ENCODE peak calls at places on chromosomes 2 and 18, in eight cellular contexts. One of them, this sample, is unnamed.

GRCh38 chr2:102114290-102114721 is 28.2 kb upstream of the IL1R1 start:
- DNase-seq in epithelial cell of proximal tubule: peak
- DNase-seq in KBM-7: no peak
- DNase-seq in A549: no peak
- DNase-seq in activated CD8-positive, alpha-beta memory T cell treated with anti-CD3 and anti-CD28 coated beads for 48 hours: no peak
- DNase-seq in iPS-NIHi11: no peak
- DNase-seq in Right ventricle myocardium superior: no peak
- DNase-seq in activated CD4-positive, alpha-beta T cell treated with anti-CD3 and anti-CD28 coated beads, Interleukin-2, amount 50 U/mL, for 48 hours: no peak
- DNase-seq in this sample: no peak

GRCh38 chr2:200042102-200042735 is 86.8 kb downstream of the MAIP1 start:
- DNase-seq in activated CD4-positive, alpha-beta T cell treated with anti-CD3 and anti-CD28 coated beads, Interleukin-2, amount 50 U/mL, for 48 hours: no peak
- DNase-seq in A549: no peak
- DNase-seq in KBM-7: no peak
- DNase-seq in activated CD8-positive, alpha-beta memory T cell treated with anti-CD3 and anti-CD28 coated beads for 48 hours: no peak
- DNase-seq in iPS-NIHi11: no peak
- DNase-seq in Right ventricle myocardium superior: no peak
- DNase-seq in epithelial cell of proximal tubule: no peak
- DNase-seq in this sample: no peak

GRCh38 chr2:140401056-140401455 is 1620.9 kb upstream of the NXPH2 start:
- DNase-seq in iPS-NIHi11: no peak
- DNase-seq in activated CD4-positive, alpha-beta T cell treated with anti-CD3 and anti-CD28 coated beads, Interleukin-2, amount 50 U/mL, for 48 hours: no peak
- DNase-seq in KBM-7: no peak
- DNase-seq in A549: no peak
- DNase-seq in activated CD8-positive, alpha-beta memory T cell treated with anti-CD3 and anti-CD28 coated beads for 48 hours: no peak
- DNase-seq in Right ventricle myocardium superior: no peak
- DNase-seq in epithelial cell of proximal tubule: no peak
- DNase-seq in this sample: no peak

GRCh38 chr2:9725106-9725505 is 94.3 kb upstream of the YWHAQ start:
- DNase-seq in iPS-NIHi11: no peak
- DNase-seq in activated CD8-positive, alpha-beta memory T cell treated with anti-CD3 and anti-CD28 coated beads for 48 hours: no peak
- DNase-seq in KBM-7: no peak
- DNase-seq in Right ventricle myocardium superior: no peak
- DNase-seq in A549: no peak
- DNase-seq in epithelial cell of proximal tubule: no peak
- DNase-seq in activated CD4-positive, alpha-beta T cell treated with anti-CD3 and anti-CD28 coated beads, Interleukin-2, amount 50 U/mL, for 48 hours: no peak
- DNase-seq in this sample: no peak

GRCh38 chr2:120489023-120489422 is 143.1 kb downstream of the INHBB start:
- DNase-seq in epithelial cell of proximal tubule: no peak
- DNase-seq in activated CD8-positive, alpha-beta memory T cell treated with anti-CD3 and anti-CD28 coated beads for 48 hours: no peak
- DNase-seq in A549: no peak
- DNase-seq in Right ventricle myocardium superior: no peak
- DNase-seq in KBM-7: no peak
- DNase-seq in activated CD4-positive, alpha-beta T cell treated with anti-CD3 and anti-CD28 coated beads, Interleukin-2, amount 50 U/mL, for 48 hours: no peak
- DNase-seq in iPS-NIHi11: peak
- DNase-seq in this sample: no peak

GRCh38 chr18:70520867-70521266 is 232.0 kb downstream of the SOCS6 start:
- DNase-seq in A549: no peak
- DNase-seq in activated CD4-positive, alpha-beta T cell treated with anti-CD3 and anti-CD28 coated beads, Interleukin-2, amount 50 U/mL, for 48 hours: no peak
- DNase-seq in Right ventricle myocardium superior: no peak
- DNase-seq in iPS-NIHi11: no peak
- DNase-seq in epithelial cell of proximal tubule: no peak
- DNase-seq in KBM-7: no peak
- DNase-seq in activated CD8-positive, alpha-beta memory T cell treated with anti-CD3 and anti-CD28 coated beads for 48 hours: no peak
- DNase-seq in this sample: no peak

GRCh38 chr2:240786871-240787311 is 33.1 kb downstream of the KIF1A start:
- DNase-seq in activated CD4-positive, alpha-beta T cell treated with anti-CD3 and anti-CD28 coated beads, Interleukin-2, amount 50 U/mL, for 48 hours: no peak
- DNase-seq in activated CD8-positive, alpha-beta memory T cell treated with anti-CD3 and anti-CD28 coated beads for 48 hours: no peak
- DNase-seq in epithelial cell of proximal tubule: no peak
- DNase-seq in Right ventricle myocardium superior: peak
- DNase-seq in iPS-NIHi11: no peak
- DNase-seq in A549: no peak
- DNase-seq in KBM-7: no peak
- DNase-seq in this sample: peak

GRCh38 chr18:79953921-79954651 is 2.6 kb upstream of the SLC66A2 start:
- DNase-seq in iPS-NIHi11: no peak
- DNase-seq in epithelial cell of proximal tubule: no peak
- DNase-seq in KBM-7: no peak
- DNase-seq in A549: no peak
- DNase-seq in activated CD4-positive, alpha-beta T cell treated with anti-CD3 and anti-CD28 coated beads, Interleukin-2, amount 50 U/mL, for 48 hours: no peak
- DNase-seq in Right ventricle myocardium superior: no peak
- DNase-seq in activated CD8-positive, alpha-beta memory T cell treated with anti-CD3 and anti-CD28 coated beads for 48 hours: no peak
- DNase-seq in this sample: peak

GRCh38 chr2:162828545-162828944 is 10.0 kb downstream of the KCNH7 start:
- DNase-seq in iPS-NIHi11: no peak
- DNase-seq in A549: no peak
- DNase-seq in Right ventricle myocardium superior: no peak
- DNase-seq in activated CD8-positive, alpha-beta memory T cell treated with anti-CD3 and anti-CD28 coated beads for 48 hours: no peak
- DNase-seq in activated CD4-positive, alpha-beta T cell treated with anti-CD3 and anti-CD28 coated beads, Interleukin-2, amount 50 U/mL, for 48 hours: no peak
- DNase-seq in epithelial cell of proximal tubule: peak
- DNase-seq in KBM-7: no peak
- DNase-seq in this sample: no peak

GRCh38 chr2:196607073-196607472 is 32.4 kb upstream of the CCDC150 start:
- DNase-seq in KBM-7: no peak
- DNase-seq in activated CD4-positive, alpha-beta T cell treated with anti-CD3 and anti-CD28 coated beads, Interleukin-2, amount 50 U/mL, for 48 hours: no peak
- DNase-seq in Right ventricle myocardium superior: no peak
- DNase-seq in epithelial cell of proximal tubule: no peak
- DNase-seq in activated CD8-positive, alpha-beta memory T cell treated with anti-CD3 and anti-CD28 coated beads for 48 hours: no peak
- DNase-seq in A549: no peak
- DNase-seq in iPS-NIHi11: no peak
- DNase-seq in this sample: no peak

GRCh38 chr2:12923907-12924610 is 207.3 kb downstream of the TRIB2 start:
- DNase-seq in activated CD8-positive, alpha-beta memory T cell treated with anti-CD3 and anti-CD28 coated beads for 48 hours: no peak
- DNase-seq in activated CD4-positive, alpha-beta T cell treated with anti-CD3 and anti-CD28 coated beads, Interleukin-2, amount 50 U/mL, for 48 hours: no peak
- DNase-seq in KBM-7: no peak
- DNase-seq in Right ventricle myocardium superior: no peak
- DNase-seq in A549: no peak
- DNase-seq in iPS-NIHi11: no peak
- DNase-seq in epithelial cell of proximal tubule: no peak
- DNase-seq in this sample: no peak

GRCh38 chr2:237863659-237864029 is 4.2 kb downstream of the RAMP1 start:
- DNase-seq in activated CD8-positive, alpha-beta memory T cell treated with anti-CD3 and anti-CD28 coated beads for 48 hours: no peak
- DNase-seq in activated CD4-positive, alpha-beta T cell treated with anti-CD3 and anti-CD28 coated beads, Interleukin-2, amount 50 U/mL, for 48 hours: no peak
- DNase-seq in KBM-7: no peak
- DNase-seq in iPS-NIHi11: no peak
- DNase-seq in Right ventricle myocardium superior: no peak
- DNase-seq in A549: no peak
- DNase-seq in epithelial cell of proximal tubule: no peak
- DNase-seq in this sample: no peak

GRCh38 chr2:109446531-109447131 is 167.1 kb downstream of the SEPTIN10 start:
- DNase-seq in iPS-NIHi11: no peak
- DNase-seq in activated CD4-positive, alpha-beta T cell treated with anti-CD3 and anti-CD28 coated beads, Interleukin-2, amount 50 U/mL, for 48 hours: no peak
- DNase-seq in Right ventricle myocardium superior: no peak
- DNase-seq in activated CD8-positive, alpha-beta memory T cell treated with anti-CD3 and anti-CD28 coated beads for 48 hours: no peak
- DNase-seq in KBM-7: no peak
- DNase-seq in A549: no peak
- DNase-seq in epithelial cell of proximal tubule: no peak
- DNase-seq in this sample: no peak

GRCh38 chr2:187383043-187383800 is 64.8 kb downstream of the CALCRL start:
- DNase-seq in activated CD8-positive, alpha-beta memory T cell treated with anti-CD3 and anti-CD28 coated beads for 48 hours: no peak
- DNase-seq in iPS-NIHi11: no peak
- DNase-seq in A549: no peak
- DNase-seq in Right ventricle myocardium superior: no peak
- DNase-seq in activated CD4-positive, alpha-beta T cell treated with anti-CD3 and anti-CD28 coated beads, Interleukin-2, amount 50 U/mL, for 48 hours: no peak
- DNase-seq in epithelial cell of proximal tubule: no peak
- DNase-seq in KBM-7: no peak
- DNase-seq in this sample: no peak

GRCh38 chr2:58441643-58442042 is 200.5 kb upstream of the FANCL start:
- DNase-seq in activated CD8-positive, alpha-beta memory T cell treated with anti-CD3 and anti-CD28 coated beads for 48 hours: no peak
- DNase-seq in A549: no peak
- DNase-seq in Right ventricle myocardium superior: no peak
- DNase-seq in activated CD4-positive, alpha-beta T cell treated with anti-CD3 and anti-CD28 coated beads, Interleukin-2, amount 50 U/mL, for 48 hours: no peak
- DNase-seq in epithelial cell of proximal tubule: no peak
- DNase-seq in iPS-NIHi11: no peak
- DNase-seq in KBM-7: no peak
- DNase-seq in this sample: no peak

GRCh38 chr2:175864131-175864728 is 137.8 kb downstream of the LNPK start:
- DNase-seq in A549: no peak
- DNase-seq in KBM-7: no peak
- DNase-seq in activated CD4-positive, alpha-beta T cell treated with anti-CD3 and anti-CD28 coated beads, Interleukin-2, amount 50 U/mL, for 48 hours: no peak
- DNase-seq in Right ventricle myocardium superior: no peak
- DNase-seq in iPS-NIHi11: no peak
- DNase-seq in epithelial cell of proximal tubule: no peak
- DNase-seq in activated CD8-positive, alpha-beta memory T cell treated with anti-CD3 and anti-CD28 coated beads for 48 hours: no peak
- DNase-seq in this sample: no peak

GRCh38 chr18:23752796-23753195 is 63.5 kb downstream of the LAMA3 start:
- DNase-seq in KBM-7: no peak
- DNase-seq in A549: no peak
- DNase-seq in iPS-NIHi11: no peak
- DNase-seq in epithelial cell of proximal tubule: no peak
- DNase-seq in activated CD8-positive, alpha-beta memory T cell treated with anti-CD3 and anti-CD28 coated beads for 48 hours: no peak
- DNase-seq in activated CD4-positive, alpha-beta T cell treated with anti-CD3 and anti-CD28 coated beads, Interleukin-2, amount 50 U/mL, for 48 hours: no peak
- DNase-seq in Right ventricle myocardium superior: no peak
- DNase-seq in this sample: no peak